ENCODE peak calls at places on chromosomes 12 and 14, in six cellular contexts. J is mammary epithelial cell, Q is tibial nerve, O is iPS DF 6.9, E is HCT116, S is A549. W is an unnamed sample.

GRCh38 chr14:53553221-53553620 is 400.1 kb upstream of the DDHD1 start:
- DNase-seq in J (no peak), Q (no peak), O (no peak), E (no peak), S (no peak), W (no peak)

GRCh38 chr14:92253381-92253894 is 69.5 kb upstream of the SLC24A4 start:
- DNase-seq in J (no peak), Q (no peak), O (peak; percentile 47), E (no peak), S (no peak), W (no peak)

GRCh38 chr14:35247777-35248475 is 44.3 kb upstream of the PSMA6 start:
- DNase-seq in J (no peak), Q (no peak), O (no peak), E (no peak), S (no peak), W (no peak)

GRCh38 chr12:1815814-1816729 is 4.3 kb upstream of the LRTM2 start:
- DNase-seq in J (no peak), Q (no peak), O (no peak), E (no peak), S (no peak), W (no peak)

GRCh38 chr12:78192979-78193378 is 362.3 kb downstream of the NAV3 start:
- DNase-seq in J (no peak), Q (no peak), O (no peak), E (no peak), S (no peak), W (no peak)

GRCh38 chr14:55373784-55374725 is 37.6 kb downstream of the ATG14 start:
- DNase-seq in J (peak; percentile 55), Q (no peak), O (no peak), E (peak; percentile 40), S (no peak), W (no peak)

GRCh38 chr14:99035712-99036593 is 236.0 kb downstream of the BCL11B start:
- DNase-seq in J (peak; percentile 96), Q (peak; percentile 75), O (no peak), E (peak; percentile 19), S (peak; percentile 89), W (peak; percentile 67)

GRCh38 chr12:13339538-13339937 is 143.0 kb downstream of the EMP1 start:
- DNase-seq in J (peak; percentile 100), Q (no peak), O (no peak), E (peak; percentile 91), S (peak; percentile 49), W (no peak)

GRCh38 chr12:13101854-13102375 is 1.6 kb downstream of the GSG1 start:
- DNase-seq in J (peak; percentile 50), Q (no peak), O (no peak), E (no peak), S (peak; percentile 64), W (no peak)

GRCh38 chr12:97805086-97805485 is 342.5 kb downstream of the RMST start:
- DNase-seq in J (no peak), Q (no peak), O (no peak), E (no peak), S (no peak), W (no peak)

GRCh38 chr12:66014818-66015217 is 115.7 kb downstream of the LLPH start:
- DNase-seq in J (peak; percentile 33), Q (no peak), O (no peak), E (no peak), S (no peak), W (no peak)

GRCh38 chr14:28609228-28609828 is 157.3 kb upstream of the FOXG1 start:
- DNase-seq in J (peak; percentile 37), Q (peak; percentile 31), O (peak; percentile 39), E (peak; percentile 3), S (peak; percentile 1), W (no peak)

GRCh38 chr14:101224356-101225115 is 321.0 kb upstream of the RTL1 start:
- DNase-seq in J (no peak), Q (no peak), O (no peak), E (no peak), S (no peak), W (no peak)

GRCh38 chr12:55720894-55721444 is 776 bp downstream of the RDH5 start:
- DNase-seq in J (peak; percentile 91), Q (peak; percentile 51), O (no peak), E (peak; percentile 66), S (peak; percentile 57), W (peak; percentile 47)

GRCh38 chr12:54984602-54985376 is at the start of gene TESPA1:
- DNase-seq in J (no peak), Q (peak; percentile 56), O (no peak), E (no peak), S (no peak), W (peak; percentile 57)

GRCh38 chr14:64117671-64118402 is 176.3 kb downstream of the ESR2 start:
- DNase-seq in J (peak; percentile 92), Q (no peak), O (no peak), E (no peak), S (no peak), W (no peak)

GRCh38 chr12:55932546-55932919 is 1.6 kb downstream of the DGKA start:
- DNase-seq in J (peak; percentile 58), Q (peak; percentile 26), O (no peak), E (no peak), S (no peak), W (no peak)

GRCh38 chr14:99747582-99748330 is 45.5 kb upstream of the EML1 start:
- DNase-seq in J (no peak), Q (no peak), O (no peak), E (no peak), S (no peak), W (no peak)

GRCh38 chr12:565161-565560 is 98.1 kb downstream of the NINJ2 start:
- DNase-seq in J (no peak), Q (no peak), O (no peak), E (no peak), S (no peak), W (no peak)

GRCh38 chr14:71381814-71382213 is 474.6 kb downstream of the PCNX1 start:
- DNase-seq in J (no peak), Q (no peak), O (no peak), E (no peak), S (no peak), W (no peak)

GRCh38 chr12:109084425-109084824 is 8.8 kb downstream of the ALKBH2 start:
- DNase-seq in J (no peak), Q (no peak), O (no peak), E (no peak), S (no peak), W (no peak)

GRCh38 chr14:54169254-54169924 is 212.8 kb upstream of the BMP4 start:
- DNase-seq in J (peak; percentile 89), Q (peak; percentile 7), O (no peak), E (peak; percentile 71), S (no peak), W (no peak)

GRCh38 chr14:99261916-99262787 is 9.8 kb downstream of the BCL11B start:
- DNase-seq in J (no peak), Q (no peak), O (no peak), E (no peak), S (no peak), W (no peak)

GRCh38 chr12:116060765-116061164 is 216.7 kb downstream of the MED13L start:
- DNase-seq in J (peak; percentile 7), Q (no peak), O (no peak), E (no peak), S (no peak), W (no peak)

GRCh38 chr12:466762-467161 is 7.0 kb downstream of the B4GALNT3 start:
- DNase-seq in J (no peak), Q (no peak), O (no peak), E (no peak), S (no peak), W (no peak)

GRCh38 chr12:20549115-20549719 is 145.9 kb upstream of the SLCO1C1 start:
- DNase-seq in J (no peak), Q (peak; percentile 64), O (peak; percentile 13), E (peak; percentile 34), S (peak; percentile 30), W (no peak)

GRCh38 chr14:85566603-85567002 is 36.7 kb downstream of the FLRT2 start:
- DNase-seq in J (peak; percentile 84), Q (no peak), O (no peak), E (no peak), S (no peak), W (no peak)

GRCh38 chr14:103427485-103428443 is 42.5 kb downstream of the MARK3 start:
- DNase-seq in J (peak; percentile 52), Q (no peak), O (peak; percentile 16), E (no peak), S (no peak), W (peak; percentile 52)

GRCh38 chr12:116677202-116677651 is 60.6 kb downstream of the SPRING1 start:
- DNase-seq in J (no peak), Q (no peak), O (no peak), E (no peak), S (no peak), W (no peak)

GRCh38 chr14:98138666-98139065 is 1133.3 kb downstream of the BCL11B start:
- DNase-seq in J (peak; percentile 25), Q (no peak), O (peak; percentile 29), E (peak; percentile 1), S (peak; percentile 13), W (no peak)

GRCh38 chr14:80415636-80416035 is 204.3 kb upstream of the DIO2 start:
- DNase-seq in J (no peak), Q (no peak), O (no peak), E (no peak), S (no peak), W (no peak)

GRCh38 chr12:46443594-46444263 is 71.2 kb upstream of the SLC38A2 start:
- DNase-seq in J (no peak), Q (no peak), O (no peak), E (no peak), S (no peak), W (no peak)
- H3K27ac ChIP-seq in J (peak overlapping the region; percentile 96), Q (no peak overlapping the region), O (no peak overlapping the region), E (peak overlapping the region; percentile 93), S (peak overlapping the region; percentile 10), W (no peak overlapping the region)

GRCh38 chr12:132218519-132218860 is 74.2 kb downstream of the NOC4L start:
- DNase-seq in J (no peak), Q (no peak), O (no peak), E (no peak), S (no peak), W (no peak)
- H3K4me3 ChIP-seq in J (no peak overlapping the region), Q (no peak overlapping the region), O (no peak overlapping the region), E (no peak overlapping the region), S (no peak overlapping the region), W (no peak overlapping the region)

GRCh38 chr12:34387711-34388635 is 365.7 kb downstream of the ALG10 start:
- DNase-seq in J (no peak), Q (no peak), O (no peak), E (no peak), S (no peak), W (no peak)

GRCh38 chr12:34384693-34385092 is 362.4 kb downstream of the ALG10 start:
- DNase-seq in J (no peak), Q (no peak), O (no peak), E (no peak), S (no peak), W (no peak)

GRCh38 chr12:34386016-34386415 is 363.7 kb downstream of the ALG10 start:
- DNase-seq in J (no peak), Q (no peak), O (no peak), E (no peak), S (no peak), W (no peak)

GRCh38 chr12:34388636-34389377 is 366.5 kb downstream of the ALG10 start:
- DNase-seq in J (no peak), Q (no peak), O (no peak), E (no peak), S (no peak), W (no peak)

GRCh38 chr12:34386621-34387255 is 364.4 kb downstream of the ALG10 start:
- DNase-seq in J (no peak), Q (no peak), O (no peak), E (no peak), S (no peak), W (no peak)
- H3K9me3 ChIP-seq in J (peaks cover 70% of the 10 kb centered on the region), Q (no peaks in the 10 kb centered on the region), O (peaks cover 57% of the 10 kb centered on the region), E (no peaks in the 10 kb centered on the region), S (no peaks in the 10 kb centered on the region), W (peaks cover 7% of the 10 kb centered on the region)

GRCh38 chr12:99911967-99912366 is 72.8 kb downstream of the ANKS1B start:
- DNase-seq in J (no peak), Q (no peak), O (no peak), E (no peak), S (no peak), W (no peak)
- H3K27ac ChIP-seq in J (no peak overlapping the region), Q (no peak overlapping the region), O (no peak overlapping the region), E (no peak overlapping the region), S (peak overlapping the region; percentile 82), W (no peak overlapping the region)

W was measured in ovary.